ENCODE peak calls at places on chromosomes 1 and 21, in eight cellular contexts. E is ovary, L is stomach, B is right lobe of liver, Z is lower lobe of right lung, F is brain microvascular endothelial cell, M is tibial artery, J is HCT116. C is an unnamed sample.

GRCh38 chr1:200226268-200226968 is 183.4 kb downstream of the ZNF281 start:
- DNase-seq in E (no peak), L (no peak), B (no peak), Z (no peak), F (no peak), M (no peak), J (no peak), C (no peak)

GRCh38 chr1:47002211-47002610 is 21.3 kb upstream of the CYP4X1 start:
- DNase-seq in E (no peak), L (no peak), B (no peak), Z (no peak), F (no peak), M (no peak), J (no peak), C (no peak)

GRCh38 chr1:156897078-156897825 is 3.7 kb downstream of the PEAR1 start:
- DNase-seq in E (no peak), L (no peak), B (peak; percentile 38), Z (no peak), F (peak; percentile 75), M (no peak), J (no peak), C (no peak)

GRCh38 chr1:244361764-244362473 is 89.8 kb downstream of the ADSS2 start:
- DNase-seq in E (no peak), L (no peak), B (no peak), Z (no peak), F (peak; percentile 81), M (no peak), J (no peak), C (no peak)

GRCh38 chr1:24140741-24141181 is 2.2 kb downstream of the IL22RA1 start:
- DNase-seq in E (no peak), L (no peak), B (no peak), Z (no peak), F (no peak), M (no peak), J (no peak), C (no peak)

GRCh38 chr1:19679691-19680090 is 15.0 kb downstream of the HTR6 start:
- DNase-seq in E (no peak), L (no peak), B (no peak), Z (no peak), F (no peak), M (no peak), J (no peak), C (no peak)

GRCh38 chr1:231192620-231193163 is 30.8 kb downstream of the TRIM67 start:
- DNase-seq in E (no peak), L (peak; percentile 90), B (no peak), Z (peak; percentile 67), F (no peak), M (no peak), J (no peak), C (no peak)

GRCh38 chr1:150981177-150981804 is 801 bp upstream of the ANXA9 start:
- DNase-seq in E (no peak), L (peak; percentile 59), B (peak; percentile 76), Z (peak; percentile 69), F (no peak), M (no peak), J (no peak), C (no peak)

GRCh38 chr1:44791364-44791801 is 3.4 kb upstream of the BEST4 start:
- DNase-seq in E (no peak), L (no peak), B (no peak), Z (no peak), F (no peak), M (no peak), J (no peak), C (no peak)

GRCh38 chr1:43851561-43852338 is 81.9 kb upstream of the ARTN start:
- DNase-seq in E (no peak), L (no peak), B (no peak), Z (no peak), F (no peak), M (no peak), J (no peak), C (no peak)

GRCh38 chr21:45982758-45983731 is 1.5 kb downstream of the COL6A1 start:
- DNase-seq in E (peak; percentile 52), L (no peak), B (peak; percentile 55), Z (peak; percentile 46), F (no peak), M (peak; percentile 26), J (no peak), C (peak; percentile 52)

GRCh38 chr21:45981154-45981606 is 390 bp upstream of the COL6A1 start:
- DNase-seq in E (peak; percentile 88), L (peak; percentile 64), B (peak; percentile 77), Z (peak; percentile 70), F (peak; percentile 81), M (peak; percentile 87), J (peak; percentile 52), C (peak; percentile 84)

GRCh38 chr21:45981641-45982255 is at the start of gene COL6A1:
- DNase-seq in E (peak; percentile 82), L (peak; percentile 59), B (peak; percentile 73), Z (peak; percentile 70), F (no peak), M (peak; percentile 72), J (no peak), C (peak; percentile 85)

GRCh38 chr21:45980697-45981096 is 873 bp upstream of the COL6A1 start:
- DNase-seq in E (no peak), L (no peak), B (no peak), Z (no peak), F (no peak), M (no peak), J (no peak), C (no peak)

DNA sequence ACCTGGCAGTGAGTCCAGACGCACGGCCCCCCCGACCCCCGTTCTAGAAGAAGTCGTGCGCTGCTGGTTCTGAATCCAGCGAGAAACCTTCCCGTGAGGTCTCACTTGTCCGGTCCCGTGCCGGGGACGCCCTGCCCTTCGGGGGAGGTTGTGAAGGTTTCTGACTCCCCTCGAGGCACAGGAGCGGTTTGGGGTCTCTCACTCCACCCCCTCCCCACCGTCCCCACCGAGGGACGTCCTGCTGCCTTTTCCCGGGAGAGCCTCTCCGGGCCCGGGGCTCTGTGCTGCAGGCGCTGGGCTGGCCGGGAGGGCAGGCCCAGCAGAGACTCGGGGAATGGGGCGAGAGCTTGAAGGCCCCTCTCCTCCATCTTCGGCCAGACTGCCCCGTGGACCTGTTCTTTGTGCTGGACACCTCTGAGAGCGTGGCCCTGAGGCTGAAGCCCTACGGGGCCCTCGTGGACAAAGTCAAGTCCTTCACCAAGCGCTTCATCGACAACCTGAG is 737 bp downstream of the COL6A1 start:
- DNase-seq in E (no peak), L (no peak), B (no peak), Z (peak; percentile 42), F (no peak), M (peak; percentile 30), J (no peak), C (peak; percentile 61)
- H3K4me3 ChIP-seq in E (peak overlapping the region; percentile 99), L (peak overlapping the region; percentile 71), B (peak overlapping the region; percentile 67), Z (peak overlapping the region; percentile 73), F (peak overlapping the region; percentile 99), M (peak overlapping the region; percentile 97), J (peak overlapping the region; percentile 76), C (peak overlapping the region; percentile 93)

DNA sequence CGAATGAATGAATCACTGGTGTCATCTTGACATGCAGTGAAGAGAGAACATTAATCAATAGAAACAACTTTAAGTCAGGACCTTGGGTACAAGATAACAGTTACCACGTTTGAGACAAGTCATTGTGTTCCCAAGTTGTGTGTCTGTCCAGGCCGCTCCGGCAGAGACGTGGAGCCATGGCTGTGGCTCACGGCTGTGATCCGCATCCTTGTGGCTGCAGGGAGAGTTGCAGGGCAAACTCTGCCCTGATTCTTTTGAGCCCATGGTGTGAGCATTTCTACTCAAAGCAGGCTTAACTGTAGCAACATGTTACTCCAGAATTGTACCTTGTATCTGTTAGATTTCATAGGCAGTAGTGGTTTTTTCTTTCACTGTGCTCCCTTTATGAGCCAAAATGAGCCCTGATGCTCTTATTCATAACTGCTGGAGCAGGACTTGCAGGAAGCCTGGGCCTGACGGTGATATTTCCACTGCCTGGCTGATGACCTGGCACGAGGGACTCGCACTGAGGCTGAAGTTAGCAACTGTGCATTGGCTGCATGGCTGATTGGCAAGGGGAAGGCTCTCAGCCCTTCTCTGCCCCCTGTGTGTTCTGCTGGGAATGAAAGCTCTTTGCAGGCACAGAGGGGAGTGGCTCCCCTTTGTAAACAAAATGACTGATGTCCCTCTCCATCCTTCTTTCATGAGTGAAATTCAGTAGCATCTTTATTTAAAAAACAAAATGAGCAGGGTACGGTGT is 465.3 kb downstream of the AJAP1 start:
- DNase-seq in E (no peak), L (no peak), B (no peak), Z (no peak), F (no peak), M (no peak), J (no peak), C (no peak)
- TF ChIP-seq CTCF in E (no peak), L (no peak), B (no peak), Z (no peak), F (no peak), M (no peak), J (no peak), C (no peak)

GRCh38 chr1:53061859-53062714 is at the start of gene PODN:
- DNase-seq in E (peak; percentile 80), L (no peak), B (no peak), Z (peak; percentile 52), F (no peak), M (peak; percentile 67), J (no peak), C (peak; percentile 71)

GRCh38 chr1:53063744-53064515 is 1.9 kb downstream of the PODN start:
- DNase-seq in E (peak; percentile 14), L (no peak), B (no peak), Z (peak; percentile 26), F (no peak), M (peak; percentile 17), J (no peak), C (no peak)

GRCh38 chr1:53062731-53063591 is 948 bp downstream of the PODN start:
- DNase-seq in E (peak; percentile 50), L (no peak), B (no peak), Z (peak; percentile 42), F (no peak), M (no peak), J (no peak), C (no peak)

GRCh38 chr1:53060580-53060979 is 1.4 kb upstream of the PODN start:
- DNase-seq in E (no peak), L (no peak), B (no peak), Z (no peak), F (peak; percentile 33), M (peak; percentile 81), J (no peak), C (no peak)

GRCh38 chr1:53061123-53061858 is 722 bp upstream of the PODN start:
- DNase-seq in E (peak; percentile 85), L (no peak), B (no peak), Z (peak; percentile 46), F (no peak), M (peak; percentile 76), J (no peak), C (peak; percentile 75)
- H3K27ac ChIP-seq in E (peak overlapping the region; percentile 94), L (peak overlapping the region; percentile 72), B (no peak overlapping the region), Z (peak overlapping the region; percentile 69), F (no peak overlapping the region), M (peak overlapping the region; percentile 72), J (no peak overlapping the region), C (peak overlapping the region; percentile 27)

DNA sequence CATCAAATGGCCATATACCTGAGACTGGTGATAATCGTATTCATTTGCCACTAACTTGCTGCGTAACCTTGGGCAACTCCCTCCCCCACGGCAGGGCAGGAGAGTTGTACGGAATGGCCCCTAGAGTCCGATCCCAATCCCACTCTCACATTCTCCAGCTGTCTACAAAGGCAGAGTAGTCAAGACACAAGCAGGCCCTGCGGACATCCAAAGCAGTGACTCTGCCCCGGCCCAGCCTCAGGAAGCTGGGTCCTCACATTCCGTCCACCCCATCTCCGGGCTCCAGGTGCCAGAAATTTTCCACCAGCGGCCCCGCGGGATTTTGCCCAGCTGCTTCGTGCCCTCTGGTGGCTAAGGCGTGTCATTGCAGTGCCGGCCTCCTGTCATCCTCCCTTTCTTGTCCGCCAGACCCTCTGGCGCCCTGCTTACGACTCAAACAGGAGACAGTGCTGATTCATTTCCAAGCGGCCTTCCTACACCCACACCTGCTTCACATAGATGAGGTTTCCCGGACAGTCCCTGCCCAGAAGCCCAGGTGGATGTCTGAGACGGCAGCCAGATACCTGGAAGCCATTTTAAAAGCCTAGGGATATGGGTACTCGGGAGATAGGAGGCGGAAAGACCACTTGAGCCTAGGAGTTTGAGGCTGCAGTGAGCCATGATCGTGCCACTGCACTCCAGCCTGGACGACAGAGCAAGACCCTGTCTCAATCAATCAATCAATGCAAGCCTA is 2.9 kb upstream of the S100A2 start:
- DNase-seq in E (peak; percentile 92), L (peak; percentile 92), B (peak; percentile 85), Z (peak; percentile 93), F (peak; percentile 82), M (peak; percentile 87), J (peak; percentile 88), C (peak; percentile 95)
- H3K4me3 ChIP-seq in E (peak overlapping the region; percentile 19), L (peak overlapping the region; percentile 16), B (no peak overlapping the region), Z (peak overlapping the region; percentile 35), F (peak overlapping the region; percentile 9), M (peak overlapping the region; percentile 48), J (peak overlapping the region; percentile 29), C (peak overlapping the region; percentile 52)